ENCODE peak calls at places on chromosome 6, in eight cellular contexts. Q is suprapubic skin; R is NT2/D1; W is epithelial cell of esophagus; A is kidney glomerular epithelial cell; J is activated T-cell treated with anti-CD3 and anti-CD28 coated beads for 1 hour; U is psoas muscle; M is CD8-positive, alpha-beta T cell. F is an unnamed sample.

GRCh38 chr6:35722121-35722761 is 14.6 kb upstream of the ARMC12 start:
- DNase-seq in A (no peak), J (no peak), M (no peak), W (no peak), U (peak), Q (no peak), R (no peak), F (no peak)

GRCh38 chr6:149750136-149750609 is 632 bp downstream of the PCMT1 start:
- DNase-seq in M (peak), R (peak), Q (peak), U (peak), A (peak), W (peak), J (peak), F (peak)

GRCh38 chr6:130520235-130520634 is 154.4 kb downstream of the TMEM200A start:
- DNase-seq in A (no peak), W (peak), M (no peak), Q (no peak), R (no peak), U (no peak), J (no peak), F (no peak)

GRCh38 chr6:119821380-119821779 is 471.8 kb upstream of the MAN1A1 start:
- DNase-seq in A (no peak), W (peak), J (no peak), U (no peak), M (no peak), Q (no peak), R (no peak), F (no peak)

GRCh38 chr6:3334579-3334978 is 75.8 kb downstream of the PSMG4 start:
- DNase-seq in Q (no peak), W (no peak), M (no peak), R (no peak), U (no peak), A (no peak), J (no peak), F (no peak)

GRCh38 chr6:118198746-118199145 is 291.7 kb downstream of the SLC35F1 start:
- DNase-seq in U (no peak), A (no peak), R (no peak), M (no peak), Q (no peak), W (peak), J (no peak), F (no peak)

GRCh38 chr6:138038148-138038870 is 68.9 kb downstream of the PERP start:
- DNase-seq in A (no peak), Q (no peak), U (no peak), J (no peak), M (no peak), W (no peak), R (no peak), F (no peak)

GRCh38 chr6:7761047-7761446 is 35.1 kb downstream of the BMP6 start:
- DNase-seq in J (no peak), R (no peak), Q (no peak), M (no peak), W (peak), U (no peak), A (no peak), F (no peak)

F was measured in activated CD4-positive, CD25-positive, alpha-beta regulatory T cell treated with anti-CD3 and anti-CD28 coated beads, Interleukin-2, amount 50 U/mL, for 72 hours.